ENCODE peak calls at places on chromosomes 13 and 19, in five cellular contexts. One of them, this sample, is unnamed.

GRCh38 chr19:1907563-1908363 is 2.6 kb downstream of the ADAT3 start:
- DNase-seq in astrocyte of the spinal cord: no peak
- DNase-seq in mucosa of descending colon: peak
- DNase-seq in Panc1: no peak
- DNase-seq in progenitor cell of endocrine pancreas: no peak
- DNase-seq in this sample: no peak

GRCh38 chr13:45564108-45564507 is 51.4 kb downstream of the ERICH6B start:
- DNase-seq in astrocyte of the spinal cord: peak
- DNase-seq in mucosa of descending colon: no peak
- DNase-seq in Panc1: no peak
- DNase-seq in progenitor cell of endocrine pancreas: no peak
- DNase-seq in this sample: no peak

GRCh38 chr13:51122868-51123267 is 11.8 kb upstream of the C13orf42 start:
- DNase-seq in astrocyte of the spinal cord: no peak
- DNase-seq in mucosa of descending colon: no peak
- DNase-seq in Panc1: no peak
- DNase-seq in progenitor cell of endocrine pancreas: no peak
- DNase-seq in this sample: no peak

GRCh38 chr13:42028113-42028799 is 20.2 kb upstream of the DGKH start:
- DNase-seq in astrocyte of the spinal cord: no peak
- DNase-seq in mucosa of descending colon: peak
- DNase-seq in Panc1: no peak
- DNase-seq in progenitor cell of endocrine pancreas: no peak
- DNase-seq in this sample: no peak

GRCh38 chr13:37241786-37242185 is 136.3 kb upstream of the CSNK1A1L start:
- DNase-seq in astrocyte of the spinal cord: peak
- DNase-seq in mucosa of descending colon: no peak
- DNase-seq in Panc1: no peak
- DNase-seq in progenitor cell of endocrine pancreas: no peak
- DNase-seq in this sample: no peak

GRCh38 chr19:1651061-1651547 is 1.3 kb downstream of the TCF3 start:
- DNase-seq in astrocyte of the spinal cord: no peak
- DNase-seq in mucosa of descending colon: peak
- DNase-seq in Panc1: no peak
- DNase-seq in progenitor cell of endocrine pancreas: no peak
- DNase-seq in this sample: peak

GRCh38 chr13:94860981-94861407 is 148.6 kb upstream of the SOX21 start:
- DNase-seq in astrocyte of the spinal cord: peak
- DNase-seq in mucosa of descending colon: peak
- DNase-seq in Panc1: no peak
- DNase-seq in progenitor cell of endocrine pancreas: no peak
- DNase-seq in this sample: no peak

GRCh38 chr13:25345555-25345954 is 26.2 kb upstream of the ATP8A2 start:
- DNase-seq in astrocyte of the spinal cord: no peak
- DNase-seq in mucosa of descending colon: no peak
- DNase-seq in Panc1: no peak
- DNase-seq in progenitor cell of endocrine pancreas: no peak
- DNase-seq in this sample: no peak

GRCh38 chr13:21218351-21219043 is 42.0 kb downstream of the MRPL57 start:
- DNase-seq in astrocyte of the spinal cord: no peak
- DNase-seq in mucosa of descending colon: no peak
- DNase-seq in Panc1: no peak
- DNase-seq in progenitor cell of endocrine pancreas: no peak
- DNase-seq in this sample: no peak

GRCh38 chr13:23069571-23069970 is 111.2 kb upstream of the SGCG start:
- DNase-seq in astrocyte of the spinal cord: no peak
- DNase-seq in mucosa of descending colon: no peak
- DNase-seq in Panc1: no peak
- DNase-seq in progenitor cell of endocrine pancreas: no peak
- DNase-seq in this sample: no peak

GRCh38 chr13:37816276-37816675 is 53.3 kb downstream of the TRPC4 start:
- DNase-seq in astrocyte of the spinal cord: no peak
- DNase-seq in mucosa of descending colon: no peak
- DNase-seq in Panc1: no peak
- DNase-seq in progenitor cell of endocrine pancreas: no peak
- DNase-seq in this sample: no peak

GRCh38 chr19:40553885-40554857 is 22.5 kb upstream of the SHKBP1 start:
- DNase-seq in astrocyte of the spinal cord: no peak
- DNase-seq in mucosa of descending colon: no peak
- DNase-seq in Panc1: no peak
- DNase-seq in progenitor cell of endocrine pancreas: no peak
- DNase-seq in this sample: no peak

GRCh38 chr19:52689804-52690394 is 44.9 kb downstream of the ZNF611 start:
- DNase-seq in astrocyte of the spinal cord: no peak
- DNase-seq in mucosa of descending colon: peak
- DNase-seq in Panc1: no peak
- DNase-seq in progenitor cell of endocrine pancreas: peak
- DNase-seq in this sample: peak

GRCh38 chr19:38684078-38684861 is 36.8 kb downstream of the ACTN4 start:
- DNase-seq in astrocyte of the spinal cord: peak
- DNase-seq in mucosa of descending colon: peak
- DNase-seq in Panc1: peak
- DNase-seq in progenitor cell of endocrine pancreas: no peak
- DNase-seq in this sample: no peak

GRCh38 chr19:7914099-7914498 is 531 bp upstream of the TGFBR3L start:
- DNase-seq in astrocyte of the spinal cord: no peak
- DNase-seq in mucosa of descending colon: no peak
- DNase-seq in Panc1: no peak
- DNase-seq in progenitor cell of endocrine pancreas: no peak
- DNase-seq in this sample: no peak

GRCh38 chr13:101218484-101218883 is 197.8 kb downstream of the NALCN start:
- DNase-seq in astrocyte of the spinal cord: no peak
- DNase-seq in mucosa of descending colon: no peak
- DNase-seq in Panc1: no peak
- DNase-seq in progenitor cell of endocrine pancreas: no peak
- DNase-seq in this sample: no peak

GRCh38 chr13:26050568-26051230 is 1.1 kb downstream of the SHISA2 start:
- DNase-seq in astrocyte of the spinal cord: peak
- DNase-seq in mucosa of descending colon: no peak
- DNase-seq in Panc1: no peak
- DNase-seq in progenitor cell of endocrine pancreas: peak
- DNase-seq in this sample: peak

GRCh38 chr19:29389495-29389894 is 136.3 kb upstream of the VSTM2B start:
- DNase-seq in astrocyte of the spinal cord: no peak
- DNase-seq in mucosa of descending colon: no peak
- DNase-seq in Panc1: no peak
- DNase-seq in progenitor cell of endocrine pancreas: no peak
- DNase-seq in this sample: no peak

GRCh38 chr13:87884874-87885273 is 213.7 kb downstream of the SLITRK5 start:
- DNase-seq in astrocyte of the spinal cord: peak
- DNase-seq in mucosa of descending colon: no peak
- DNase-seq in Panc1: no peak
- DNase-seq in progenitor cell of endocrine pancreas: no peak
- DNase-seq in this sample: no peak

GRCh38 chr19:31413353-31413752 is 64.1 kb upstream of the TSHZ3 start:
- DNase-seq in astrocyte of the spinal cord: no peak
- DNase-seq in mucosa of descending colon: no peak
- DNase-seq in Panc1: no peak
- DNase-seq in progenitor cell of endocrine pancreas: no peak
- DNase-seq in this sample: no peak

GRCh38 chr19:12331211-12331941 is 2.1 kb downstream of the ZNF563 start:
- DNase-seq in astrocyte of the spinal cord: no peak
- DNase-seq in mucosa of descending colon: no peak
- DNase-seq in Panc1: no peak
- DNase-seq in progenitor cell of endocrine pancreas: no peak
- DNase-seq in this sample: no peak

GRCh38 chr19:13764101-13764807 is at the start of gene MRI1:
- DNase-seq in astrocyte of the spinal cord: peak
- DNase-seq in mucosa of descending colon: peak
- DNase-seq in Panc1: no peak
- DNase-seq in progenitor cell of endocrine pancreas: peak
- DNase-seq in this sample: peak

GRCh38 chr13:102091231-102091630 is 310.6 kb downstream of the FGF14 start:
- DNase-seq in astrocyte of the spinal cord: peak
- DNase-seq in mucosa of descending colon: no peak
- DNase-seq in Panc1: no peak
- DNase-seq in progenitor cell of endocrine pancreas: no peak
- DNase-seq in this sample: no peak

GRCh38 chr19:35264281-35265125 is 4.3 kb upstream of the USF2 start:
- DNase-seq in astrocyte of the spinal cord: no peak
- DNase-seq in mucosa of descending colon: no peak
- DNase-seq in Panc1: no peak
- DNase-seq in progenitor cell of endocrine pancreas: no peak
- DNase-seq in this sample: no peak

GRCh38 chr13:113029487-113030258 is 60.7 kb downstream of the MCF2L start:
- DNase-seq in astrocyte of the spinal cord: no peak
- DNase-seq in mucosa of descending colon: peak
- DNase-seq in Panc1: no peak
- DNase-seq in progenitor cell of endocrine pancreas: peak
- DNase-seq in this sample: peak

GRCh38 chr19:37979547-37980082 is 72.6 kb downstream of the SIPA1L3 start:
- DNase-seq in astrocyte of the spinal cord: no peak
- DNase-seq in mucosa of descending colon: peak
- DNase-seq in Panc1: no peak
- DNase-seq in progenitor cell of endocrine pancreas: no peak
- DNase-seq in this sample: no peak

GRCh38 chr19:45819769-45820168 is 4.7 kb upstream of the RSPH6A start:
- DNase-seq in astrocyte of the spinal cord: no peak
- DNase-seq in mucosa of descending colon: no peak
- DNase-seq in Panc1: no peak
- DNase-seq in progenitor cell of endocrine pancreas: no peak
- DNase-seq in this sample: no peak

GRCh38 chr13:61727714-61728275 is 312.1 kb upstream of the PCDH20 start:
- DNase-seq in astrocyte of the spinal cord: peak
- DNase-seq in mucosa of descending colon: no peak
- DNase-seq in Panc1: peak
- DNase-seq in progenitor cell of endocrine pancreas: no peak
- DNase-seq in this sample: no peak

GRCh38 chr13:44819245-44819644 is 170.0 kb downstream of the NUFIP1 start:
- DNase-seq in astrocyte of the spinal cord: peak
- DNase-seq in mucosa of descending colon: no peak
- DNase-seq in Panc1: peak
- DNase-seq in progenitor cell of endocrine pancreas: no peak
- DNase-seq in this sample: no peak

GRCh38 chr13:20411638-20412342 is 113.9 kb downstream of the CRYL1 start:
- DNase-seq in astrocyte of the spinal cord: no peak
- DNase-seq in mucosa of descending colon: peak
- DNase-seq in Panc1: no peak
- DNase-seq in progenitor cell of endocrine pancreas: no peak
- DNase-seq in this sample: no peak

GRCh38 chr19:16199275-16199932 is 1.7 kb downstream of the AP1M1 start:
- DNase-seq in astrocyte of the spinal cord: no peak
- DNase-seq in mucosa of descending colon: no peak
- DNase-seq in Panc1: no peak
- DNase-seq in progenitor cell of endocrine pancreas: no peak
- DNase-seq in this sample: no peak

GRCh38 chr19:47310819-47311218 is 1.2 kb downstream of the C5AR1 start:
- DNase-seq in astrocyte of the spinal cord: no peak
- DNase-seq in mucosa of descending colon: no peak
- DNase-seq in Panc1: no peak
- DNase-seq in progenitor cell of endocrine pancreas: no peak
- DNase-seq in this sample: no peak
- TF ChIP-seq CTCF in astrocyte of the spinal cord: no peak
- TF ChIP-seq CTCF in mucosa of descending colon: no peak
- TF ChIP-seq CTCF in Panc1: no peak
- TF ChIP-seq CTCF in progenitor cell of endocrine pancreas: no peak
- TF ChIP-seq CTCF in this sample: no peak

GRCh38 chr13:48070942-48071341 is 24.0 kb downstream of the MED4 start:
- DNase-seq in astrocyte of the spinal cord: no peak
- DNase-seq in mucosa of descending colon: no peak
- DNase-seq in Panc1: no peak
- DNase-seq in progenitor cell of endocrine pancreas: no peak
- DNase-seq in this sample: no peak

GRCh38 chr13:48066310-48066989 is 28.5 kb downstream of the MED4 start:
- DNase-seq in astrocyte of the spinal cord: no peak
- DNase-seq in mucosa of descending colon: no peak
- DNase-seq in Panc1: no peak
- DNase-seq in progenitor cell of endocrine pancreas: no peak
- DNase-seq in this sample: no peak

GRCh38 chr13:48069573-48069972 is 25.3 kb downstream of the MED4 start:
- DNase-seq in astrocyte of the spinal cord: no peak
- DNase-seq in mucosa of descending colon: no peak
- DNase-seq in Panc1: no peak
- DNase-seq in progenitor cell of endocrine pancreas: no peak
- DNase-seq in this sample: no peak

GRCh38 chr13:48068952-48069351 is 26.0 kb downstream of the MED4 start:
- DNase-seq in astrocyte of the spinal cord: peak
- DNase-seq in mucosa of descending colon: no peak
- DNase-seq in Panc1: no peak
- DNase-seq in progenitor cell of endocrine pancreas: no peak
- DNase-seq in this sample: no peak

GRCh38 chr13:48068036-48068435 is 26.9 kb downstream of the MED4 start:
- DNase-seq in astrocyte of the spinal cord: no peak
- DNase-seq in mucosa of descending colon: no peak
- DNase-seq in Panc1: no peak
- DNase-seq in progenitor cell of endocrine pancreas: no peak
- DNase-seq in this sample: no peak
- TF ChIP-seq CTCF in astrocyte of the spinal cord: no peak
- TF ChIP-seq CTCF in mucosa of descending colon: no peak
- TF ChIP-seq CTCF in Panc1: no peak
- TF ChIP-seq CTCF in progenitor cell of endocrine pancreas: no peak
- TF ChIP-seq CTCF in this sample: peak

GRCh38 chr13:31234729-31235128 is 35.0 kb downstream of the B3GLCT start:
- DNase-seq in astrocyte of the spinal cord: no peak
- DNase-seq in mucosa of descending colon: no peak
- DNase-seq in Panc1: no peak
- DNase-seq in progenitor cell of endocrine pancreas: no peak
- DNase-seq in this sample: no peak

GRCh38 chr13:31240921-31241320 is 41.1 kb downstream of the B3GLCT start:
- DNase-seq in astrocyte of the spinal cord: no peak
- DNase-seq in mucosa of descending colon: no peak
- DNase-seq in Panc1: no peak
- DNase-seq in progenitor cell of endocrine pancreas: no peak
- DNase-seq in this sample: no peak

GRCh38 chr13:31236211-31236786 is 36.5 kb downstream of the B3GLCT start:
- DNase-seq in astrocyte of the spinal cord: peak
- DNase-seq in mucosa of descending colon: peak
- DNase-seq in Panc1: no peak
- DNase-seq in progenitor cell of endocrine pancreas: no peak
- DNase-seq in this sample: no peak
- TF ChIP-seq CTCF in astrocyte of the spinal cord: peak
- TF ChIP-seq CTCF in mucosa of descending colon: peak
- TF ChIP-seq CTCF in Panc1: peak
- TF ChIP-seq CTCF in progenitor cell of endocrine pancreas: peak
- TF ChIP-seq CTCF in this sample: peak

DNA sequence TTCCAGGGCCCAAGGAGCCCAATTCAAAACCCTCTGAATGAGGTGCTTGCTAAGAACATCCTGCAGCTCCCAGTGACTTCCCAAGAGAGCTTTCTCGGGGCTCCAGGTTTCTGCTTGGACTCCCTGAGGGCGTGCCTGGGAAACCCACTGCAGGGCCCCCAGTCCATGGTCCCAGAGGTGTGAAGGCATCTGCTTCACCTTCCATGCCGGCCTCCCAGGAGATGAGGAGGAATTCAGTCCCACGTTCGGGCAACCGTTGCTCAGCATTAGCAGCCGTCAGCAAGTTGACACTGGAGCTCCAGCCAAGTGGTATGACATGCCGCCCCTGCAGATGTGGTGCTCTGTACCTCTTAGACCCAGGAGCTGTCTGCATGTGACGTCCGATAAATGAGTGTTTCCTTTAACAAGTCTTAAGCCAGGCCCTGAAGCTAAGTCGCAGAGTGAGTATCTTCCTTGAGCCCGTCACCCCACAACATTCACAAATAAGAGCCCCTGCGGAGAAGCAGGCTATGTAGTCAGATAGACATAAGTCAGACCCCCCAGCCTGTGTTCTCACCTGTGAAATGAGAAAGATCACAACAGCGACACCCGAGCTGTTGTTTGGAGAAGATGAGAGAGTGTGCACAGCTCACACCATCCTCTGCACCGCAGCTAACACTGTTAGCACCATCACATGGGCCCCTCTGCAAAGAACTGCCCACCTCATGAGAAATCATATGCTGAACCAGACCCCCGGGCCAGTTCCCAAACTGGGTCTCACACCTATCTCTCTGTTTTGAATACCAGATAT is 150.3 kb downstream of the KATNAL1 start:
- DNase-seq in astrocyte of the spinal cord: no peak
- DNase-seq in mucosa of descending colon: no peak
- DNase-seq in Panc1: no peak
- DNase-seq in progenitor cell of endocrine pancreas: no peak
- DNase-seq in this sample: no peak
- TF ChIP-seq CTCF in astrocyte of the spinal cord: no peak
- TF ChIP-seq CTCF in mucosa of descending colon: no peak
- TF ChIP-seq CTCF in Panc1: no peak
- TF ChIP-seq CTCF in progenitor cell of endocrine pancreas: no peak
- TF ChIP-seq CTCF in this sample: no peak

This sample was measured in neural crest cell.